ENCODE peak calls at places on chromosomes 11 and 22, in seven cellular contexts. One of them, this sample, is unnamed.

GRCh38 chr11:133441964-133442660 is 90.2 kb downstream of the OPCML start:
- DNase-seq in A549: no peak
- DNase-seq in thoracic aorta: no peak
- DNase-seq in CD8-positive, alpha-beta T cell: no peak
- DNase-seq in mucosa of descending colon: no peak
- DNase-seq in fibroblast of mammary gland: no peak
- DNase-seq in pancreas: no peak
- DNase-seq in this sample: no peak

GRCh38 chr11:133937015-133937414 is 19.8 kb downstream of the IGSF9B start:
- DNase-seq in CD8-positive, alpha-beta T cell: no peak
- DNase-seq in fibroblast of mammary gland: no peak
- DNase-seq in thoracic aorta: no peak
- DNase-seq in pancreas: no peak
- DNase-seq in A549: no peak
- DNase-seq in mucosa of descending colon: peak; percentile 34
- DNase-seq in this sample: no peak

GRCh38 chr11:32440920-32441319 is 5.6 kb upstream of the WT1 start:
- DNase-seq in mucosa of descending colon: no peak
- DNase-seq in A549: no peak
- DNase-seq in CD8-positive, alpha-beta T cell: no peak
- DNase-seq in thoracic aorta: no peak
- DNase-seq in pancreas: no peak
- DNase-seq in fibroblast of mammary gland: no peak
- DNase-seq in this sample: no peak

GRCh38 chr11:35083181-35084061 is 55.5 kb upstream of the CD44 start:
- DNase-seq in pancreas: peak; percentile 20
- DNase-seq in mucosa of descending colon: peak; percentile 74
- DNase-seq in thoracic aorta: peak; percentile 64
- DNase-seq in fibroblast of mammary gland: peak; percentile 99
- DNase-seq in A549: peak; percentile 80
- DNase-seq in CD8-positive, alpha-beta T cell: peak; percentile 43
- DNase-seq in this sample: peak; percentile 100

GRCh38 chr11:106988151-106988806 is 30.0 kb downstream of the GUCY1A2 start:
- DNase-seq in mucosa of descending colon: no peak
- DNase-seq in pancreas: no peak
- DNase-seq in CD8-positive, alpha-beta T cell: no peak
- DNase-seq in A549: no peak
- DNase-seq in fibroblast of mammary gland: peak; percentile 86
- DNase-seq in thoracic aorta: no peak
- DNase-seq in this sample: peak; percentile 94

GRCh38 chr11:70590356-70590991 is 192.1 kb downstream of the CTTN start:
- DNase-seq in A549: no peak
- DNase-seq in fibroblast of mammary gland: no peak
- DNase-seq in pancreas: no peak
- DNase-seq in CD8-positive, alpha-beta T cell: no peak
- DNase-seq in mucosa of descending colon: no peak
- DNase-seq in thoracic aorta: no peak
- DNase-seq in this sample: no peak

GRCh38 chr11:68406318-68407313 is 53.9 kb upstream of the PPP6R3 start:
- DNase-seq in thoracic aorta: no peak
- DNase-seq in fibroblast of mammary gland: no peak
- DNase-seq in CD8-positive, alpha-beta T cell: no peak
- DNase-seq in A549: no peak
- DNase-seq in pancreas: no peak
- DNase-seq in mucosa of descending colon: no peak
- DNase-seq in this sample: no peak

GRCh38 chr11:128716661-128717210 is 22.9 kb downstream of the FLI1 start:
- DNase-seq in fibroblast of mammary gland: no peak
- DNase-seq in pancreas: no peak
- DNase-seq in thoracic aorta: no peak
- DNase-seq in CD8-positive, alpha-beta T cell: no peak
- DNase-seq in A549: no peak
- DNase-seq in mucosa of descending colon: peak; percentile 65
- DNase-seq in this sample: no peak

GRCh38 chr11:61718613-61719302 is 33.7 kb upstream of the MYRF start:
- DNase-seq in thoracic aorta: no peak
- DNase-seq in mucosa of descending colon: no peak
- DNase-seq in A549: no peak
- DNase-seq in fibroblast of mammary gland: peak; percentile 51
- DNase-seq in pancreas: no peak
- DNase-seq in CD8-positive, alpha-beta T cell: no peak
- DNase-seq in this sample: peak; percentile 42

GRCh38 chr22:50529416-50530279 is at the start of gene TYMP:
- DNase-seq in A549: no peak
- DNase-seq in mucosa of descending colon: peak; percentile 92
- DNase-seq in thoracic aorta: no peak
- DNase-seq in pancreas: peak; percentile 43
- DNase-seq in fibroblast of mammary gland: no peak
- DNase-seq in CD8-positive, alpha-beta T cell: peak; percentile 62
- DNase-seq in this sample: no peak

GRCh38 chr11:110123003-110123402 is 29.8 kb downstream of the ZC3H12C start:
- DNase-seq in A549: no peak
- DNase-seq in mucosa of descending colon: no peak
- DNase-seq in CD8-positive, alpha-beta T cell: no peak
- DNase-seq in fibroblast of mammary gland: peak; percentile 63
- DNase-seq in thoracic aorta: no peak
- DNase-seq in pancreas: no peak
- DNase-seq in this sample: no peak

GRCh38 chr22:43126506-43127165 is 16.1 kb downstream of the BIK start:
- DNase-seq in fibroblast of mammary gland: peak; percentile 49
- DNase-seq in A549: peak; percentile 56
- DNase-seq in pancreas: no peak
- DNase-seq in mucosa of descending colon: peak; percentile 78
- DNase-seq in thoracic aorta: no peak
- DNase-seq in CD8-positive, alpha-beta T cell: no peak
- DNase-seq in this sample: peak; percentile 59

GRCh38 chr11:18384157-18384641 is 10.2 kb upstream of the LDHA start:
- DNase-seq in mucosa of descending colon: no peak
- DNase-seq in A549: peak; percentile 94
- DNase-seq in thoracic aorta: peak; percentile 19
- DNase-seq in CD8-positive, alpha-beta T cell: peak; percentile 2
- DNase-seq in pancreas: peak; percentile 67
- DNase-seq in fibroblast of mammary gland: peak; percentile 81
- DNase-seq in this sample: peak; percentile 85

GRCh38 chr22:36546932-36547331 is 18.0 kb upstream of the EIF3D start:
- DNase-seq in thoracic aorta: no peak
- DNase-seq in A549: peak; percentile 76
- DNase-seq in CD8-positive, alpha-beta T cell: no peak
- DNase-seq in mucosa of descending colon: no peak
- DNase-seq in pancreas: no peak
- DNase-seq in fibroblast of mammary gland: peak; percentile 85
- DNase-seq in this sample: peak; percentile 89

GRCh38 chr22:30382340-30382739 is 4.9 kb downstream of the RNF215 start:
- DNase-seq in A549: no peak
- DNase-seq in mucosa of descending colon: no peak
- DNase-seq in pancreas: no peak
- DNase-seq in fibroblast of mammary gland: no peak
- DNase-seq in thoracic aorta: no peak
- DNase-seq in CD8-positive, alpha-beta T cell: no peak
- DNase-seq in this sample: no peak

DNA sequence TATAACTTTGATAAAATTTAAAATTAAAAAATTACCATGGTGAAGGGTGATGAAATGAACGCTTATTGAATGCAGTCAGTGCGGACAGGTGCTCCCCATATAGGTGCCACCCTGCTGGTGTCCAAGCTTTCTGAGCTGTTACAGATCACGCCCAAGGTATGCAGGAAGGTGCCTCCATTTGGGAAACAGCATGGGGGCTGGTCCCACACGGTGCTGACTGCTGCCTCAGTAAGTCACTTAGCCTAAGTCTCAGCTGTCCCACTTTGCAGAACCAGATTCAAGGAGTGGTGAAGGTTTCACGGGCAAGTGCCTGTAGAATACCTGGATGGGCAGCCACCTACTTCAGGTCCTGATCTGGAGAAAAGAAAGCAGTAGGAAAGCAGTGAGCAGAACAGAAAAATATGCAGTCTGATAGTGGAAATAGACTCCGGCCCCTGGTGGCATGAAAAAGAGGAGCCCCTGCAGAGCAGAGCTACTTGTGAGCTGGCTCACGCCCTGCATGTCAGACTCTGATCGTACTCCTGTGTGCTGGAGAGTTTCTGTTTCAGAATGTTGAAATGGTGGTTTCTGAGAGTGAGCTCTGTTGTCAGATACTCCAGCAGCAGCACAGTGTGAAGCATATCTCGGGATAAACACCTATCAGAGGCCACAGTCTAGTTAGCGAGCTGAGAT is 33.2 kb downstream of the ADORA2A start:
- DNase-seq in CD8-positive, alpha-beta T cell: no peak
- DNase-seq in A549: no peak
- DNase-seq in thoracic aorta: no peak
- DNase-seq in mucosa of descending colon: no peak
- DNase-seq in pancreas: no peak
- DNase-seq in fibroblast of mammary gland: no peak
- DNase-seq in this sample: no peak
- TF ChIP-seq CTCF in CD8-positive, alpha-beta T cell: no peak
- TF ChIP-seq CTCF in A549: no peak
- TF ChIP-seq CTCF in thoracic aorta: no peak
- TF ChIP-seq CTCF in mucosa of descending colon: no peak
- TF ChIP-seq CTCF in pancreas: no peak
- TF ChIP-seq CTCF in fibroblast of mammary gland: no peak
- TF ChIP-seq CTCF in this sample: no peak

GRCh38 chr22:32771761-32772160 is 29.7 kb upstream of the TIMP3 start:
- DNase-seq in thoracic aorta: no peak
- DNase-seq in CD8-positive, alpha-beta T cell: no peak
- DNase-seq in pancreas: no peak
- DNase-seq in fibroblast of mammary gland: no peak
- DNase-seq in mucosa of descending colon: no peak
- DNase-seq in A549: no peak
- DNase-seq in this sample: no peak

GRCh38 chr22:32777997-32778396 is 23.5 kb upstream of the TIMP3 start:
- DNase-seq in A549: no peak
- DNase-seq in pancreas: no peak
- DNase-seq in mucosa of descending colon: no peak
- DNase-seq in fibroblast of mammary gland: no peak
- DNase-seq in CD8-positive, alpha-beta T cell: no peak
- DNase-seq in thoracic aorta: no peak
- DNase-seq in this sample: no peak

GRCh38 chr22:32776397-32776796 is 25.1 kb upstream of the TIMP3 start:
- DNase-seq in mucosa of descending colon: no peak
- DNase-seq in CD8-positive, alpha-beta T cell: no peak
- DNase-seq in thoracic aorta: no peak
- DNase-seq in fibroblast of mammary gland: no peak
- DNase-seq in pancreas: no peak
- DNase-seq in A549: no peak
- DNase-seq in this sample: no peak

GRCh38 chr22:32776800-32777199 is 24.7 kb upstream of the TIMP3 start:
- DNase-seq in thoracic aorta: no peak
- DNase-seq in pancreas: peak; percentile 32
- DNase-seq in fibroblast of mammary gland: no peak
- DNase-seq in A549: no peak
- DNase-seq in mucosa of descending colon: no peak
- DNase-seq in CD8-positive, alpha-beta T cell: no peak
- DNase-seq in this sample: no peak

DNA sequence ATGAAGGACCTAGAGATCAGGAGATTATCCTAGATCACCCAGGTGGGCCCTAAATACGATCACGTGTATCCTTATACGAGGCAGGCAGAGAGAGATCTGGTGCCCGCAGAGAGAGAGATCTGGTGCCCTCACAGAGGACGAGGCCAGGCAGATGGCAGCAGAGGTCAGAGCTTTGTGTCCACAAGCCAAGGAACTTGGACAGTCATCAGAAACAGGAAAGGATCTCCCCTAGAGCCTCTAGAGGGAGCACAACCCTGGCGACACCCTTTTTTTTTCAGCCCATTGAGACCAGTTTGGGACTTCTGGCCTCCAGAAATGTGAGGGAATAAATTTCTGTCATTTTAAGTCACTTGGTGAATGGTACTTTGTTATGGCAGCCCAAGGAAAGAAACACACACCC is 25.5 kb upstream of the TIMP3 start:
- DNase-seq in CD8-positive, alpha-beta T cell: no peak
- DNase-seq in fibroblast of mammary gland: no peak
- DNase-seq in thoracic aorta: no peak
- DNase-seq in A549: peak; percentile 29
- DNase-seq in mucosa of descending colon: no peak
- DNase-seq in pancreas: no peak
- DNase-seq in this sample: no peak
- TF ChIP-seq CTCF in CD8-positive, alpha-beta T cell: no peak
- TF ChIP-seq CTCF in fibroblast of mammary gland: peak; percentile 47
- TF ChIP-seq CTCF in thoracic aorta: no peak
- TF ChIP-seq CTCF in A549: peak; percentile 26
- TF ChIP-seq CTCF in mucosa of descending colon: no peak
- TF ChIP-seq CTCF in pancreas: no peak
- TF ChIP-seq CTCF in this sample: peak; percentile 70

GRCh38 chr11:64150481-64151239 is 15.3 kb downstream of the MACROD1 start:
- DNase-seq in thoracic aorta: no peak
- DNase-seq in CD8-positive, alpha-beta T cell: no peak
- DNase-seq in fibroblast of mammary gland: no peak
- DNase-seq in mucosa of descending colon: no peak
- DNase-seq in A549: no peak
- DNase-seq in pancreas: peak; percentile 78
- DNase-seq in this sample: no peak

GRCh38 chr11:64152841-64153691 is 12.8 kb downstream of the MACROD1 start:
- DNase-seq in thoracic aorta: no peak
- DNase-seq in A549: peak; percentile 45
- DNase-seq in CD8-positive, alpha-beta T cell: peak; percentile 65
- DNase-seq in mucosa of descending colon: peak; percentile 67
- DNase-seq in pancreas: peak; percentile 74
- DNase-seq in fibroblast of mammary gland: peak; percentile 21
- DNase-seq in this sample: peak; percentile 16

GRCh38 chr11:64150051-64150450 is 15.9 kb downstream of the MACROD1 start:
- DNase-seq in mucosa of descending colon: no peak
- DNase-seq in thoracic aorta: no peak
- DNase-seq in A549: no peak
- DNase-seq in pancreas: no peak
- DNase-seq in fibroblast of mammary gland: no peak
- DNase-seq in CD8-positive, alpha-beta T cell: no peak
- DNase-seq in this sample: no peak

GRCh38 chr11:64148917-64149617 is 16.8 kb downstream of the MACROD1 start:
- DNase-seq in fibroblast of mammary gland: no peak
- DNase-seq in thoracic aorta: no peak
- DNase-seq in pancreas: no peak
- DNase-seq in A549: no peak
- DNase-seq in CD8-positive, alpha-beta T cell: no peak
- DNase-seq in mucosa of descending colon: no peak
- DNase-seq in this sample: no peak

DNA sequence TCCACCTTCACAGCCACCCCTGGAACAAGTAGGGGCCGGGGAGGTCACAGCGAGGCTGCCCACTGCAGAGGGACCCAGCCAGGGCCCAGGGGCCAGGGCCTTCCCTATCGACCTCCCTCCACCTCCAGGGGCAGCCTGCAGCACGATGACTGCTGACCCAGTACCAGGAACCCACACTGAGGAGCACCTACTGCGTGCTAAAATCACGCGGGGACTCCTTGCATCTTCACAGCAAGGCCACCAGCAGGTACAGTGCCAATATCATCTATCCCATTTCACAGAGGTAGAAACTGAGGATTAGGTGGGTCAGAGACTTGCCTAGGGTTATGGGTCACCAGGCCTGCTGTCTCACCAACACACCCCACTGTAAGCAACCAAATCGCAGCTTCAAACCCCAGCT is 14.6 kb downstream of the MACROD1 start:
- DNase-seq in thoracic aorta: no peak
- DNase-seq in fibroblast of mammary gland: no peak
- DNase-seq in A549: no peak
- DNase-seq in CD8-positive, alpha-beta T cell: no peak
- DNase-seq in mucosa of descending colon: no peak
- DNase-seq in pancreas: no peak
- DNase-seq in this sample: no peak
- TF ChIP-seq CTCF in thoracic aorta: no peak
- TF ChIP-seq CTCF in fibroblast of mammary gland: no peak
- TF ChIP-seq CTCF in A549: no peak
- TF ChIP-seq CTCF in CD8-positive, alpha-beta T cell: no peak
- TF ChIP-seq CTCF in mucosa of descending colon: no peak
- TF ChIP-seq CTCF in pancreas: no peak
- TF ChIP-seq CTCF in this sample: no peak

GRCh38 chr11:58919980-58920379 is 19.3 kb upstream of the GLYATL1 start:
- DNase-seq in A549: no peak
- DNase-seq in mucosa of descending colon: no peak
- DNase-seq in pancreas: no peak
- DNase-seq in thoracic aorta: no peak
- DNase-seq in CD8-positive, alpha-beta T cell: no peak
- DNase-seq in fibroblast of mammary gland: no peak
- DNase-seq in this sample: no peak
- TF ChIP-seq CTCF in A549: no peak
- TF ChIP-seq CTCF in mucosa of descending colon: no peak
- TF ChIP-seq CTCF in pancreas: no peak
- TF ChIP-seq CTCF in thoracic aorta: no peak
- TF ChIP-seq CTCF in CD8-positive, alpha-beta T cell: no peak
- TF ChIP-seq CTCF in fibroblast of mammary gland: no peak
- TF ChIP-seq CTCF in this sample: peak; percentile 27